ENCODE peak calls at places on chromosomes 6 and 20, in six cellular contexts. E is GM23338, B is GM23248, P is PC-9, X is hepatocyte, F is MM.1S. W is an unnamed sample.
A peak's percentile ranks its signal among the peaks of the same experiment; 100 is the strongest.

GRCh38 chr6:53906103-53906502 is 111.3 kb downstream of the LRRC1 start:
- DNase-seq in X (no peak), F (no peak), P (no peak), E (no peak), B (no peak), W (no peak)

GRCh38 chr6:28474441-28475219 is 31.3 kb upstream of the ZSCAN23 start:
- DNase-seq in F (peak; percentile 61), P (peak; percentile 43), X (peak; percentile 79), B (peak; percentile 78), E (peak; percentile 89), W (peak; percentile 4)

GRCh38 chr6:156379946-156380707 is 397.1 kb upstream of the ARID1B start:
- DNase-seq in P (no peak), E (no peak), X (peak; percentile 57), B (peak; percentile 38), F (no peak), W (no peak)

GRCh38 chr20:47886454-47887041 is 101.3 kb upstream of the SULF2 start:
- DNase-seq in E (no peak), P (no peak), X (no peak), B (no peak), F (no peak), W (no peak)

GRCh38 chr6:52649521-52649920 is 21.4 kb upstream of the TMEM14A start:
- DNase-seq in B (peak; percentile 59), E (no peak), P (no peak), F (no peak), X (no peak), W (no peak)

GRCh38 chr6:18371576-18371975 is 15.6 kb upstream of the RNF144B start:
- DNase-seq in X (no peak), B (no peak), E (no peak), P (no peak), F (no peak), W (no peak)

GRCh38 chr6:67646550-67646949 is 988.5 kb upstream of the ADGRB3 start:
- DNase-seq in E (no peak), P (no peak), X (no peak), B (no peak), F (no peak), W (no peak)

GRCh38 chr6:32944265-32944664 is 3.4 kb upstream of the HLA-DMB start:
- DNase-seq in E (no peak), F (peak; percentile 80), B (no peak), X (no peak), P (no peak), W (peak; percentile 95)

GRCh38 chr6:48996461-48997119 is 466.5 kb downstream of the MMUT start:
- DNase-seq in E (no peak), B (no peak), X (no peak), F (peak; percentile 23), P (no peak), W (no peak)

GRCh38 chr20:63453029-63453523 is 19.4 kb downstream of the KCNQ2 start:
- DNase-seq in F (no peak), B (no peak), X (no peak), P (no peak), E (peak; percentile 48), W (no peak)

GRCh38 chr6:2970753-2971419 is 481 bp downstream of the SERPINB6 start:
- DNase-seq in E (peak; percentile 77), F (peak; percentile 22), X (peak; percentile 75), B (peak; percentile 78), P (peak; percentile 60), W (no peak)

GRCh38 chr20:49569403-49570115 is 1.6 kb upstream of the PTGIS start:
- DNase-seq in X (no peak), F (no peak), B (peak; percentile 26), P (no peak), E (no peak), W (no peak)

GRCh38 chr6:42443312-42444075 is 8.2 kb downstream of the TRERF1 start:
- DNase-seq in X (no peak), F (no peak), E (no peak), B (peak; percentile 35), P (no peak), W (no peak)

GRCh38 chr6:36851149-36851614 is 11.9 kb upstream of the CPNE5 start:
- DNase-seq in B (peak; percentile 76), P (peak; percentile 34), E (peak; percentile 86), X (peak; percentile 85), F (peak; percentile 56), W (peak; percentile 71)

GRCh38 chr6:52551483-52552277 is 25.2 kb downstream of the TRAM2 start:
- DNase-seq in P (peak; percentile 68), X (peak; percentile 60), F (no peak), E (peak; percentile 58), B (peak; percentile 86), W (no peak)

GRCh38 chr6:96725276-96725675 is 112.0 kb downstream of the GPR63 start:
- DNase-seq in E (no peak), P (no peak), X (no peak), F (no peak), B (no peak), W (no peak)

GRCh38 chr6:30562470-30563425 is 5.7 kb downstream of the PRR3 start:
- DNase-seq in P (no peak), F (no peak), X (no peak), E (no peak), B (no peak), W (no peak)

GRCh38 chr20:1809121-1809520 is 86.1 kb upstream of the SIRPA start:
- DNase-seq in P (no peak), F (no peak), X (no peak), E (no peak), B (peak; percentile 92), W (no peak)

GRCh38 chr6:144683216-144684070 is 398.3 kb downstream of the UTRN start:
- DNase-seq in E (no peak), P (no peak), F (no peak), B (peak; percentile 51), X (no peak), W (no peak)

GRCh38 chr6:40577672-40578071 is 9.5 kb downstream of the LRFN2 start:
- DNase-seq in P (no peak), B (peak; percentile 4), X (no peak), E (no peak), F (no peak), W (no peak)

GRCh38 chr6:144718431-144718830 is 433.3 kb downstream of the UTRN start:
- DNase-seq in B (peak; percentile 78), E (no peak), F (no peak), P (no peak), X (no peak), W (no peak)

GRCh38 chr6:32883789-32884188 is 29.8 kb downstream of the PSMB9 start:
- DNase-seq in F (no peak), P (no peak), E (peak; percentile 17), B (peak; percentile 78), X (peak; percentile 45), W (no peak)

GRCh38 chr6:158642097-158642601 is 2.4 kb downstream of the DYNLT1 start:
- DNase-seq in P (peak; percentile 58), F (no peak), X (peak; percentile 50), B (peak; percentile 96), E (no peak), W (no peak)

DNA sequence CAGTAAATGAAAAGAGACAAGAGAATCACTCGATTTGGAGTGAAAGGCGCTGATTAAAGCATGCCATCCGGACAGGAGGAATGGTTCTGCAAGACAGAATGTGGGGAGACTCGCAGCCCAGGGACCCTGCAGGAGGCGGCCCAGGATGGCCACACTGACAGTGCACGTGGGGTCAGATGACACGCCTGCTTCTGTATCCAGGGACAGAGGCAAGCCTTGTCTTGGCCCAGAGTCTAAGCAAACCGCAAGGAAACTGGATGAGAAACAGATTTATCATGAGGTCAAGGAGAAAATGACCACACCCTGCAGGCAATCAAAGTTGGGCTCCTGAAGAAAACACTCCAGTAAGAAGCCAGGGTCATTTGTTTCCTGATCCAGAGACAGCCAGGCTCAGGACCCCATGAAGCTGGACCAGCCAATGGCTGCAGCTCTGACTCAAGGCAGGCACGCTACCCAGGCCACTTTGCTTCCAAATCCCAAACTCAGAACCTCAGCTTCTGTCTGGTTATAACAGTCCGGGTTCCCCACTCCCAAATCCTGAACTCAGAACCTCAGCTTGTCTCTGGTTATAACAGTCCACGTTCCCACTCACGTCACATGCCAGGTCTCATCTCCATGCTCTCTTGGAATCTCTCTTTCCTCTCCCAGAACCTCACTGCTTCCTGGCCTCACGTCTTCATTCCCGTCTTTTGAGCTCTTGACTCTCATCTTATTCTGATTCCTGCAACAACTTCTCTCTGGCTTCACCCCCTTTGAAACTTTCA is 144.9 kb upstream of the THBS2 start:
- DNase-seq in X (no peak), E (no peak), B (peak; percentile 65), F (no peak), P (no peak), W (no peak)
- H2AFZ ChIP-seq in X (no peak overlapping the region), E (peak overlapping the region; percentile 14), B (peak overlapping the region; percentile 17), F (no peak overlapping the region), P (no peak overlapping the region), W (no peak overlapping the region)

GRCh38 chr6:87699576-87699975 is 2.5 kb downstream of the AKIRIN2 start:
- DNase-seq in E (no peak), F (no peak), B (no peak), X (no peak), P (no peak), W (no peak)
- H3K27ac ChIP-seq in E (peak overlapping the region; percentile 11), F (peak overlapping the region; percentile 88), B (peak overlapping the region; percentile 92), X (peak overlapping the region; percentile 97), P (no peak overlapping the region), W (peak overlapping the region; percentile 89)

GRCh38 chr6:152457949-152458624 is 179.1 kb downstream of the SYNE1 start:
- DNase-seq in F (no peak), B (no peak), E (no peak), P (no peak), X (no peak), W (no peak)

GRCh38 chr6:152454003-152454402 is 183.2 kb downstream of the SYNE1 start:
- DNase-seq in P (no peak), F (no peak), E (no peak), B (no peak), X (no peak), W (no peak)

GRCh38 chr6:152450519-152450918 is 186.6 kb downstream of the SYNE1 start:
- DNase-seq in X (no peak), F (no peak), B (no peak), E (no peak), P (no peak), W (no peak)

GRCh38 chr6:152453421-152453820 is 183.7 kb downstream of the SYNE1 start:
- DNase-seq in B (no peak), X (no peak), F (no peak), E (peak; percentile 12), P (no peak), W (no peak)

DNA sequence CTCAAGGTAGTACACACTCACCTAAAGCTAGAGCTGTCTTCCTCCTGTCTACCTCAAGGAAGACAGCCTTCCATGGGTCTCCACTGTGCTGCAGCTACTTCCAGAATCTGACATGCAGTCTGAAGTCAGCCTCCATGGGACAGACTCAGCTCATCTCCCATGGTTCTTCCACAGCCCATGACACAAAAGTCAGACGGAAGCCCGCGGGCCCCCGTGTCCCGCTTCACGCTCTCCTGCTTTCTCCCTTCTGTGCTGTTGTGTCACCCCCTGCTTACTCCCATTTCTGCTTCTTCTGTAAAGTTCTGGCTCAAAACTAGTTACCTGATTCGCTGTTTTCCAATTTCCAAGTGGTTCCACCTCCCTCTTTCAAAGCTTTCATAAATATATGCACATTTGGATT is 184.5 kb downstream of the SYNE1 start:
- DNase-seq in P (no peak), E (no peak), F (no peak), X (no peak), B (no peak), W (no peak)
- H3K9me2 ChIP-seq in P (no peaks in the 10 kb centered on the region), E (no peaks in the 10 kb centered on the region), F (no peaks in the 10 kb centered on the region), X (no peaks in the 10 kb centered on the region), B (no peaks in the 10 kb centered on the region), W (no peaks in the 10 kb centered on the region)

DNA sequence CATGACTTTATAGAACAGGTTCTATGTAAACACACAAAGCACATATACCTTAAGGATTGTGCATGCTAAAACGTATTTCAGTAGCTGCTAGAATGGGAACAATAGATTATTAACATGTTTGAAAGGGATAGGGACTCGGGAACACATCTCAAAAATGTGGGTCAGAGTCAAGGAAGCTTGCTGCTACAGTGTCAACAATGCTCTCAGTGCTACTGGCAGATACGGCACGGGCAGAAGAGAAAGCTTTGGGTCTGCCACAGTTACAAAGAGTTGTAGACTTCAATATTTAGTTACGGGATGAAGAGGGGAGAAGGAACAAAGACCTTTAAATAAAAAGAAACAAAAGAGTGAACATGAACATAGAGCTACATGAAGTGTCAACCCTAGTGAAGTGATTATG is 170.5 kb downstream of the BACH2 start:
- DNase-seq in B (no peak), E (no peak), F (no peak), X (no peak), P (no peak), W (no peak)
- H2AFZ ChIP-seq in B (no peak overlapping the region), E (no peak overlapping the region), F (no peak overlapping the region), X (no peak overlapping the region), P (no peak overlapping the region), W (no peak overlapping the region)

W was measured in OCI-LY7.